ENCODE peak calls at places on chromosome 7, in four cellular contexts. P is HCT116, C is K562, J is H1. N is an unnamed sample. For H4K20me1, the result is how much of the 10 kb centered on the place peaks cover.

GRCh38 chr7:50504646-50505546 is 54.7 kb upstream of the FIGNL1 start:
- DNase-seq in J (no peak), P (no peak), C (no peak), N (no peak)

GRCh38 chr7:121473645-121474300 is 77.7 kb upstream of the FAM3C start:
- DNase-seq in C (no peak), P (no peak), J (no peak), N (no peak)

GRCh38 chr7:30380294-30380693 is 95.9 kb downstream of the ZNRF2 start:
- DNase-seq in C (no peak), J (no peak), P (no peak), N (no peak)

GRCh38 chr7:151964951-151965350 is 8.7 kb downstream of the GALNTL5 start:
- DNase-seq in P (no peak), C (no peak), J (no peak), N (no peak)

GRCh38 chr7:142626420-142627035 is 122.7 kb upstream of the PRSS1 start:
- DNase-seq in P (peak), J (peak), C (peak), N (peak)

GRCh38 chr7:114903131-114903530 is 18.8 kb upstream of the MDFIC start:
- DNase-seq in P (no peak), J (no peak), C (no peak), N (no peak)

GRCh38 chr7:155868955-155869783 is 56.9 kb upstream of the SHH start:
- DNase-seq in P (no peak), J (peak), C (no peak), N (no peak)

GRCh38 chr7:38368191-38368605 is 94.8 kb upstream of the TARP start:
- DNase-seq in J (peak), P (peak), C (peak), N (peak)

GRCh38 chr7:22255834-22256233 is 101.1 kb downstream of the RAPGEF5 start:
- DNase-seq in J (no peak), C (no peak), P (no peak), N (no peak)

GRCh38 chr7:102146989-102147388 is 139.7 kb upstream of the SH2B2 start:
- DNase-seq in P (no peak), J (no peak), C (no peak), N (no peak)

GRCh38 chr7:109295158-109295557 is 725.5 kb downstream of the DNAJB9 start:
- DNase-seq in J (no peak), P (no peak), C (no peak), N (no peak)

GRCh38 chr7:69818647-69819161 is 220.4 kb downstream of the AUTS2 start:
- DNase-seq in C (no peak), J (no peak), P (no peak), N (no peak)

GRCh38 chr7:102012941-102013461 is 195.6 kb downstream of the CUX1 start:
- DNase-seq in C (no peak), P (no peak), J (no peak), N (peak)

GRCh38 chr7:104096683-104097082 is 107.2 kb upstream of the RELN start:
- DNase-seq in P (peak), C (peak), J (no peak), N (peak)

GRCh38 chr7:73894851-73895441 is 34.0 kb downstream of the TMEM270 start:
- DNase-seq in P (no peak), J (no peak), C (no peak), N (no peak)

GRCh38 chr7:29146888-29147609 is 712 bp upstream of the CPVL start:
- DNase-seq in P (peak), J (no peak), C (peak), N (peak)

GRCh38 chr7:33459340-33459751 is 330.0 kb downstream of the BBS9 start:
- DNase-seq in J (no peak), P (peak), C (peak), N (peak)

GRCh38 chr7:138875794-138876193 is 77.8 kb upstream of the ATP6V0A4 start:
- DNase-seq in J (no peak), P (no peak), C (no peak), N (no peak)

GRCh38 chr7:22140597-22140996 is 194.9 kb upstream of the CDCA7L start:
- DNase-seq in C (no peak), P (no peak), J (no peak), N (no peak)

GRCh38 chr7:92485974-92486373 is 8.2 kb upstream of the ERVW-1 start:
- DNase-seq in C (peak), P (no peak), J (no peak), N (no peak)

GRCh38 chr7:76327610-76328009 is 25.1 kb downstream of the HSPB1 start:
- DNase-seq in C (peak), P (no peak), J (no peak), N (no peak)

GRCh38 chr7:76329479-76329878 is 27.0 kb downstream of the HSPB1 start:
- DNase-seq in J (no peak), P (no peak), C (no peak), N (no peak)

GRCh38 chr7:76326646-76327233 is 24.3 kb downstream of the HSPB1 start:
- DNase-seq in P (no peak), C (no peak), J (no peak), N (no peak)

GRCh38 chr7:76330245-76330644 is 27.8 kb downstream of the HSPB1 start:
- DNase-seq in J (no peak), P (no peak), C (no peak), N (no peak)

DNA sequence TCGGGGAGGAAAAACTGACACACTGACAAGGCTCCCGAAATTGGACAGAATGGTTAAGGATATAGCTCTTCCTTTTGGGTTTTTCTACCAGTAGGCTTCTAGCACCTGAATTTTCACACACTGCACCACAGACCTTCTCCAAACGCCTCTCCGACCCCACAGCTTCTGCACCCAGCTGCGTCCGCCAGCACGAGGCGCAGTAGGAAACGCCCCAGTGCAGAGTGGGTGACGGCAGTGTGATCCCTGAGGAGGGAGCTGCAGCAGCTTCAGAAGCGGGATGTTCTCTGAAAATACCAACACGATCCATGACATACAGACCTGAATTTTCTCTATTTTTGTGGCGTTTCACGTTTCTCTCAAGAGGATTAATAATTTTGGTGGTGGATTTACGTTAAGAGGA is 25.9 kb downstream of the HSPB1 start:
- DNase-seq in C (no peak), J (no peak), P (no peak), N (no peak)
- H4K20me1 ChIP-seq in C (under half), J (under half), P (under half), N (under half)

DNA sequence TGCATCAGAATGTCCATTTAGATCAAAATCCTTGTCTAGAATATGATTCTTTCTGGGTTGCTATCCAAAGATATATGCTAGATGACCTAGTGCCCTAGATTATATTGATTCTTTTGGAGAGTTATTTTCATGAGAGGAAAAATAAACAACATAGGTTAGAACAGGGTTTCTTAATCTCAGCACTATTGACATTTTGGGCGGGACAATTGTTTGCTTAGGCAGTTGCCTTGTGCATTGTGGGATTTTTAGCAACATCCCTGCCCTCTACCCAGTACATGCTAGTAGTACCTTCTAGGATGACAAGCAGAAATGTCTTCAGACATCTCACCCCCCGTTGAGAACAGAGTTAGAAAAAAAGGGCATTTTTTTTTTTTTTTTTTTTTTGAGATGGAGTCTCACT is 25.1 kb upstream of the LAMB1 start:
- DNase-seq in J (no peak), C (no peak), P (no peak), N (peak)
- TF ChIP-seq FOSL1 in J (no peak), C (no peak), P (no peak), N (no peak)

DNA sequence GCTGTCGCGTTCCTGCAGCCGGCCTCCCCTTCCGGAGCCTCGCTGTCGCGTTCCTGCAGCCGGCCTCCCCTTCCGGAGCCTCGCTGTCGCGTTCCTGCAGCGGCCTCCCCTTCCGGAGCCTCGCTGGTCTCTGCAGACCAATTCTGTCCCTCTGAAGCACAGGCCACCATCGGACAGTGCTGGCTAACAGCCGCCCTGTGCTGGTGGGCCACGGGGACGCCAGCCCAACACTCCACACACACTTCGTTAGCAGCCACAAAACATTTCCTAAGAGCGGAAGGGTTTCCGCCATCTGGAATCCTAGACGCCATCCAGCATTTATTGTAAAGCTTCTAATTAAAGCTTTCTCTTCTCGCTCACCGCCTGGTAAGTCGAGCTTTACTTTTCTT is 11.2 kb downstream of the GPER1 start:
- DNase-seq in C (no peak), P (no peak), J (no peak), N (no peak)
- H4K20me1 ChIP-seq in C (under half), P (under half), J (under half), N (under half)

DNA sequence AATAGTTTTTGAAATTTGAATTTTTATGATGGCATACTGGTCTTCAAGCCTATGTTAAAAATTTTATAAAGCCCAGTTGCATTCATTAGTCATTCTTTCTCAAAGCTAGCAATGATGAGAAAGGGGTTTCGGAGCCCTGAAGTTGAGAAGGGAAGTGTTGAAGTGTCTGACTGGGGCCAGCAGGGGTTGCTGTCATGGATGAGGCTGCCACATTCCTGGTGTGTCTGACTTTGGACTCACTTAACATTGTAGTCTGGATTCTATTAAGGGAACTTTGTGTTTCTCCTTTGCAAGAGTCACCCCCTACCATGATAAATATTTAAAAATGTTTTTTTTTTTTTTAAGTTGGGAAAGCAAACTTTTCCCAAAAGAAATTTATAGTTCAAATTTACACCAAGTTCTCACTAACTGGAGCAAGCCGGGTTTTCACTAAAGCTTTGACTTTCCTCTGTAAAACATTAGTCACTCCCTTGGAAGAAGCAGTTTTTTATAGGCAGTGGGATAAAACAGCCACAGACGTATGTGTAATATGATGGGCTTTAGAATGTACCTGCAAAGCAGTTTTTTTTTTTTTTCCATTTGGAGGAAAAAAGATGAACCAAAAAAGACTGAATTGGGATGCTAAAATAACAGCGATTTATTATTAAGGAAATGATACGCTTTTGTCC is 243.6 kb downstream of the TWIST1 start:
- DNase-seq in P (no peak), J (no peak), C (no peak), N (no peak)
- TF ChIP-seq FOSL1 in P (no peak), J (no peak), C (no peak), N (no peak)

N was measured in HepG2.